ENCODE peak calls at places on chromosomes 5 and 9, in five cellular contexts. K, D, Q, L and Y are unnamed samples.

GRCh38 chr5:90551376-90551775 is 7.2 kb upstream of the ADGRV1 start:
- ATAC-seq in K (no peak), D (no peak), Q (no peak), L (no peak), Y (no peak)

GRCh38 chr5:147446528-147446927 is 63.3 kb downstream of the DPYSL3 start:
- ATAC-seq in K (no peak), Q (no peak), L (no peak), D (peak; percentile 86), Y (no peak)

GRCh38 chr9:1979815-1980367 is 35.3 kb upstream of the SMARCA2 start:
- ATAC-seq in D (peak; percentile 84), L (no peak), Q (no peak), K (no peak), Y (no peak)

GRCh38 chr5:75717082-75717922 is at the start of gene POC5:
- ATAC-seq in D (peak; percentile 99), K (peak; percentile 94), L (peak; percentile 98), Q (peak; percentile 91), Y (peak; percentile 93)

GRCh38 chr5:133859073-133859472 is 109.4 kb downstream of the C5orf15 start:
- ATAC-seq in D (no peak), L (no peak), Q (no peak), K (no peak), Y (no peak)

GRCh38 chr5:170782438-170782837 is 1.1 kb upstream of the GABRP start:
- ATAC-seq in L (no peak), Q (no peak), D (peak; percentile 34), K (no peak), Y (no peak)

GRCh38 chr5:4022991-4023390 is 427.4 kb downstream of the IRX1 start:
- ATAC-seq in Q (no peak), D (peak; percentile 60), K (no peak), L (no peak), Y (no peak)

GRCh38 chr5:96093340-96093739 is 131.7 kb upstream of the ELL2 start:
- ATAC-seq in L (peak; percentile 38), Q (peak; percentile 2), D (no peak), K (no peak), Y (no peak)

GRCh38 chr5:65624025-65624569 is at the start of gene TRIM23:
- ATAC-seq in Q (peak; percentile 98), L (peak; percentile 98), K (peak; percentile 99), D (peak; percentile 99), Y (peak; percentile 98)

GRCh38 chr9:33197279-33197678 is 30.1 kb upstream of the B4GALT1 start:
- ATAC-seq in Q (no peak), K (no peak), L (no peak), D (peak; percentile 87), Y (no peak)

GRCh38 chr5:1874820-1875219 is 7.9 kb downstream of the IRX4 start:
- ATAC-seq in D (no peak), L (no peak), Q (no peak), K (no peak), Y (no peak)

GRCh38 chr9:111516061-111516465 is 8.9 kb upstream of the ZNF483 start:
- ATAC-seq in K (no peak), Q (no peak), L (no peak), D (no peak), Y (peak; percentile 31)

GRCh38 chr5:171444582-171444981 is 25.1 kb downstream of the FGF18 start:
- ATAC-seq in Q (peak; percentile 30), L (no peak), K (no peak), D (no peak), Y (no peak)

GRCh38 chr9:68983008-68983411 is 30.9 kb downstream of the PRKACG start:
- ATAC-seq in L (no peak), Q (no peak), D (peak; percentile 33), K (peak; percentile 14), Y (no peak)

GRCh38 chr5:137310051-137310730 is 188.9 kb downstream of the SPOCK1 start:
- ATAC-seq in K (no peak), D (no peak), L (peak; percentile 71), Q (peak; percentile 87), Y (no peak)

GRCh38 chr9:128048663-128049062 is 18.5 kb downstream of the NAIF1 start:
- ATAC-seq in L (peak; percentile 58), D (no peak), Q (no peak), K (peak; percentile 78), Y (peak; percentile 96)

GRCh38 chr5:68406767-68407232 is 191.2 kb downstream of the PIK3R1 start:
- ATAC-seq in Q (peak; percentile 53), D (no peak), L (peak; percentile 67), K (peak; percentile 12), Y (peak; percentile 30)